ENCODE peak calls at places on chromosomes 2 and 18, in ten cellular contexts. U, T, P, J, I, H, L, Q, F and O are unnamed samples. For H3K27me3 and H3K9me3, the result is how much of the 10 kb centered on the place peaks cover.

GRCh38 chr2:164677271-164677670 is 56.0 kb upstream of the GRB14 start:
- DNase-seq in Q (no peak), F (no peak), H (no peak), L (no peak), I (no peak), P (no peak), J (no peak), U (no peak), T (no peak), O (no peak)

GRCh38 chr2:226575928-226576327 is 223.7 kb downstream of the IRS1 start:
- DNase-seq in Q (no peak), J (no peak), T (no peak), F (no peak), I (no peak), U (no peak), L (no peak), P (no peak), H (no peak), O (no peak)

GRCh38 chr2:71693286-71694270 is 240.2 kb downstream of the DYSF start:
- DNase-seq in I (no peak), L (no peak), H (no peak), U (no peak), Q (no peak), F (no peak), P (no peak), T (no peak), J (no peak), O (no peak)

GRCh38 chr18:23300211-23300887 is 152.7 kb upstream of the RIOK3 start:
- DNase-seq in L (no peak), Q (no peak), J (no peak), U (no peak), I (no peak), P (no peak), T (no peak), H (no peak), F (no peak), O (no peak)

GRCh38 chr2:167292430-167293171 is 404.3 kb downstream of the XIRP2 start:
- DNase-seq in L (peak), U (peak), Q (peak), T (peak), H (peak), J (no peak), F (peak), P (peak), I (peak), O (peak)

GRCh38 chr2:27807476-27807875 is 36.0 kb downstream of the MRPL33 start:
- DNase-seq in T (peak), I (peak), P (no peak), U (peak), F (no peak), J (no peak), H (no peak), Q (no peak), L (peak), O (no peak)

GRCh38 chr2:58204195-58204959 is 36.7 kb downstream of the FANCL start:
- DNase-seq in Q (no peak), H (no peak), T (no peak), P (no peak), U (no peak), F (no peak), L (no peak), J (no peak), I (no peak), O (no peak)

GRCh38 chr2:184685999-184686841 is 87.9 kb downstream of the ZNF804A start:
- DNase-seq in I (no peak), U (no peak), F (no peak), L (no peak), H (no peak), T (no peak), J (no peak), P (no peak), Q (no peak), O (no peak)

GRCh38 chr18:70373062-70373519 is 84.2 kb downstream of the SOCS6 start:
- DNase-seq in T (no peak), I (no peak), F (no peak), Q (no peak), U (peak), J (no peak), H (no peak), L (no peak), P (no peak), O (no peak)

GRCh38 chr2:166539340-166540162 is 45.5 kb upstream of the SCN7A start:
- DNase-seq in F (no peak), U (peak), J (no peak), T (peak), P (no peak), I (peak), Q (no peak), H (peak), L (peak), O (no peak)

GRCh38 chr2:134138115-134138514 is 115.8 kb upstream of the MGAT5 start:
- DNase-seq in F (no peak), L (no peak), J (no peak), H (no peak), U (no peak), I (no peak), T (no peak), Q (no peak), P (no peak), O (no peak)

GRCh38 chr2:233349005-233349998 is 5.0 kb upstream of the DGKD start:
- DNase-seq in F (peak), T (no peak), J (no peak), Q (peak), P (no peak), U (no peak), H (no peak), I (peak), L (peak), O (no peak)

GRCh38 chr2:30280596-30281434 is 49.5 kb downstream of the LBH start:
- DNase-seq in U (no peak), J (no peak), F (no peak), L (no peak), Q (no peak), P (no peak), T (no peak), I (no peak), H (no peak), O (no peak)

GRCh38 chr18:24021505-24021904 is 7.0 kb downstream of the TTC39C start:
- DNase-seq in T (no peak), H (no peak), Q (no peak), L (no peak), U (no peak), F (no peak), I (no peak), P (no peak), J (no peak), O (no peak)

GRCh38 chr2:18284331-18284730 is 276.1 kb downstream of the RDH14 start:
- DNase-seq in U (no peak), P (no peak), T (no peak), F (no peak), Q (no peak), I (no peak), H (no peak), J (no peak), L (no peak), O (no peak)

GRCh38 chr18:32355896-32356295 is 114.8 kb downstream of the GAREM1 start:
- DNase-seq in T (no peak), H (no peak), Q (no peak), J (no peak), P (no peak), F (no peak), I (no peak), U (no peak), L (no peak), O (no peak)

GRCh38 chr18:21080576-21080975 is 31.0 kb downstream of the ROCK1 start:
- DNase-seq in J (no peak), I (no peak), T (no peak), P (no peak), F (no peak), H (no peak), U (no peak), L (no peak), Q (no peak), O (no peak)

GRCh38 chr2:234957533-234958135 is 5.8 kb downstream of the SH3BP4 start:
- DNase-seq in I (no peak), L (no peak), J (no peak), T (no peak), U (no peak), F (no peak), H (no peak), Q (no peak), P (no peak), O (no peak)

GRCh38 chr2:234958311-234958710 is 6.5 kb downstream of the SH3BP4 start:
- DNase-seq in U (no peak), T (no peak), H (no peak), L (no peak), J (no peak), P (no peak), F (no peak), I (no peak), Q (no peak), O (no peak)

GRCh38 chr2:234961784-234962183 is 10.0 kb downstream of the SH3BP4 start:
- DNase-seq in I (no peak), F (no peak), H (no peak), U (no peak), J (no peak), Q (no peak), T (no peak), P (no peak), L (no peak), O (no peak)

GRCh38 chr2:234958746-234959395 is 7.1 kb downstream of the SH3BP4 start:
- DNase-seq in I (peak), H (no peak), T (no peak), Q (no peak), L (no peak), J (no peak), P (no peak), U (no peak), F (no peak), O (no peak)

DNA sequence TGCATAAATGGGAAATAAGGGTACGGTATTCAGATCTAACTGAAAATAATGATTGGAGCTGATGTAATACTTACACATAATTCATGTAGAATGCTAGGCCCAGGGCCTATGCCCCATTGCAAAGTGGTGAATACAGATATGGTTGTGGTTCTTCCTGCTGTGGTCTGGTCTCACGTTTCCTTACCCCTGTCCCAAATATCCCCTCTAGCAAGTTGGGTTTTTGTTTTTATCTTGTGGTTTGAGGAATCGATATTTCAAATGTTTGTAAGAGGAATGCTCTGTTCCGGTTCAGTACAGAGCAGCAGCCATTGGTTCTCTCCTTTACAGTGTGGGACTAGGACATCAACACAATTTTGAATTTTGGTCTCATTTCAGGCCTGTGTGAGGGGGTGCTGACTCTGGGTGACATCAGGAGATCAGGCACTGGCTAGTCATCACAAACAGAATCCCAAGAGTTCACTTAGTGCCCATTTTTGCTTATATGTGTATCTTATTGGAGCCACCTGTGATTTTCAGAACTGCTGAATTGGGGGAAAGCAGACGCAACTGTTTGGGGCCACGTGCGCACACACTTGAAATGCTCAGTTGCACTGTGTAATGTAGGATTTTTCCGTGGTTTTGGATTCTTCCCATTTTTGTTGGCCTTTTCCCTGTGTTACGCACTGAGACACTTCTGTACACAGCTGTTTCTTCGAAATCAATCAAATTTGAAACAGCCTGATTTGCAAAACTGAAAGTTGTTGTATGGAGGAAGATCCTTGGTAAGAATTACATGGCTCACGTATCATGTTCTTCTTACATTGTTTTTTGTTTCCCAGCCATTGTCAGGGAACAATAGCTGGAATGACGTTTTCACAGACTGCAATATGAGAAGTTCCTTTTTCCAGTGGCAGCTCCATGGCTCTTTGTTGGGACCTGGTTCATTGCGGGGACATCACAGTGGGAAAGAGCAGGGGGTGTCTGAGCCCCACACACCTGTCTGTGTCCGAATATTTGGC is 8.6 kb downstream of the SH3BP4 start:
- DNase-seq in U (no peak), J (no peak), F (no peak), Q (no peak), P (no peak), I (peak), T (no peak), L (no peak), H (no peak), O (no peak)
- H3K27ac ChIP-seq in U (peak), J (no peak), F (peak), Q (no peak), P (no peak), I (no peak), T (no peak), L (no peak), H (no peak), O (no peak)

GRCh38 chr2:64361151-64361938 is 92.6 kb upstream of the LGALSL start:
- DNase-seq in P (no peak), I (no peak), L (no peak), F (no peak), H (no peak), T (no peak), J (no peak), U (no peak), Q (no peak), O (no peak)

GRCh38 chr2:64359892-64360657 is 93.9 kb upstream of the LGALSL start:
- DNase-seq in L (peak), H (no peak), T (peak), J (no peak), P (peak), I (peak), U (peak), Q (peak), F (peak), O (peak)

GRCh38 chr2:64363848-64364247 is 90.1 kb upstream of the LGALSL start:
- DNase-seq in P (peak), Q (no peak), H (no peak), I (no peak), J (no peak), U (no peak), L (no peak), T (no peak), F (no peak), O (no peak)

GRCh38 chr2:64363140-64363539 is 90.8 kb upstream of the LGALSL start:
- DNase-seq in T (no peak), U (no peak), P (no peak), H (no peak), L (no peak), F (no peak), Q (no peak), I (no peak), J (no peak), O (no peak)

DNA sequence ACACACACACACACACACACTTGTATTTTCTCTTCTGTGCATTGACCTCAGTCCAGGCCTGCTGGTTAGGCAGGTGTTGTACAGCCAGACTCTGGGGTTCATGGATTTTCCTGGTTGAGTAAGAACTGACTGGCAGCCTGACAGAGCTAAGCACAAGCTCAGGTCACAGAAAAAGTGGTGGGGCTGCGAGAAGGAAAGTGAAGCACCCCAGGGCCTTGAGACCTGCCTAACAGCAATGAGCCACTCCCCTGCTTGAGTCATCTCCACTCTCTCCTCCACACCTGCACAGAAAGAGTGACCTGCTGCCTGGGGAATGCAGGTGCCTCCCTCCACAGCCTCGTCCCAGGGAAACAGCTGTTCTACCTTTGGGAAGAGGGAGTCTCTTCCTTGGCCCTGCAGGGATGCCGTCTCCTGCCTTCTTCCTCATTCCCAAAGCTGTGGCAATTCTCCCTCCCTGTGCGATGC is 91.4 kb upstream of the LGALSL start:
- DNase-seq in P (no peak), Q (no peak), F (no peak), L (no peak), T (no peak), I (peak), U (peak), H (no peak), J (no peak), O (no peak)
- H3K27me3 ChIP-seq in P (under half), Q (half or more), F (half or more), L (under half), T (under half), I (under half), U (under half), H (under half), J (under half), O (under half)

GRCh38 chr2:81937944-81938343 is 1633.4 kb upstream of the LRRTM1 start:
- DNase-seq in P (no peak), H (no peak), U (no peak), T (no peak), J (no peak), F (no peak), L (no peak), I (no peak), Q (no peak), O (no peak)
- H3K9me3 ChIP-seq in P (under half), H (under half), U (under half), T (under half), J (under half), F (under half), L (under half), I (under half), Q (under half), O (under half)

GRCh38 chr2:40218679-40219078 is 233.2 kb downstream of the SLC8A1 start:
- DNase-seq in L (peak), U (peak), F (peak), Q (peak), T (no peak), J (no peak), P (no peak), I (peak), H (no peak), O (no peak)
- H3K27ac ChIP-seq in L (no peak), U (no peak), F (peak), Q (no peak), T (no peak), J (no peak), P (no peak), I (no peak), H (no peak), O (no peak)

GRCh38 chr2:60550151-60550983 is 3.1 kb downstream of the BCL11A start:
- DNase-seq in H (peak), U (no peak), T (peak), Q (peak), L (peak), I (peak), P (no peak), F (peak), J (no peak), O (peak)

GRCh38 chr2:60551241-60552095 is 2.0 kb downstream of the BCL11A start:
- DNase-seq in H (no peak), I (peak), U (no peak), J (no peak), Q (peak), L (peak), F (no peak), P (no peak), T (peak), O (no peak)

GRCh38 chr2:60550984-60551240 is 2.5 kb downstream of the BCL11A start:
- DNase-seq in P (no peak), J (no peak), I (no peak), Q (no peak), F (no peak), U (no peak), H (no peak), T (no peak), L (no peak), O (no peak)

GRCh38 chr2:60548844-60549243 is 4.6 kb downstream of the BCL11A start:
- DNase-seq in F (no peak), J (no peak), I (no peak), U (no peak), Q (no peak), L (no peak), H (no peak), P (no peak), T (no peak), O (no peak)

GRCh38 chr2:60549250-60550150 is 4.0 kb downstream of the BCL11A start:
- DNase-seq in H (no peak), P (no peak), F (peak), I (peak), J (no peak), U (no peak), T (peak), L (peak), Q (peak), O (no peak)
- H3K27me3 ChIP-seq in H (half or more), P (under half), F (half or more), I (under half), J (half or more), U (half or more), T (under half), L (under half), Q (half or more), O (under half)

DNA sequence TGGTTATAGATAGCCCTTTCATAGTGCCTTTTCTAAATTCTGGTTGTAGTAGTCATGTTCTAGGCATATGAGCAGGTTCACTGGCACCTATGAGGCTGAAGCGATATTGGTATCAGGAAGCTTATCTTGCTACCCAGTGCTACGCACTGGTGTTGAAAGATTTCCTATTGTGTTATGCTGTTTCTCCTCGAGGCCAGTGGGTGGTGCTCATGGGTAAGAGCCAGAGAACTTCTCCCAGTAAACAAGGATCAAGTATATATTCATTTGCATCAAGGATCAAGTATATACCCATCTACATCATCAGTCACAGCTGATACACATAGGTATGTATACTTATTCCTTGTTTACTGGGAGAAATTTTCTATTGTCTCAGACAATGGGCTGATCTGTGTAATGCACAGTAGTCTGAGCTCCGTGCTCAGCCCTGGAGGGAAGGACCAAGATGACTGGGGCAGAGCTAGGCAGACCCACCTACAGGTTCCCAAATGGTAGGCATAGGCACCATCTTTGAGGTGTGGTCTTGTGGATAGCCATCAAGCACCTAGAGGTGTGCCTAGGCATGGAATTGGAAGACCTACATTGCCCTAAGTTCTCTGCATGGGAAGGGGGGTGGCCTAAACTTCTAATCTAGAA is 101.2 kb upstream of the GALNT13 start:
- DNase-seq in P (no peak), U (no peak), H (no peak), J (no peak), F (no peak), T (no peak), Q (no peak), L (no peak), I (no peak), O (no peak)
- H3K9me3 ChIP-seq in P (under half), U (under half), H (under half), J (under half), F (half or more), T (under half), Q (under half), L (under half), I (under half), O (under half)

DNA sequence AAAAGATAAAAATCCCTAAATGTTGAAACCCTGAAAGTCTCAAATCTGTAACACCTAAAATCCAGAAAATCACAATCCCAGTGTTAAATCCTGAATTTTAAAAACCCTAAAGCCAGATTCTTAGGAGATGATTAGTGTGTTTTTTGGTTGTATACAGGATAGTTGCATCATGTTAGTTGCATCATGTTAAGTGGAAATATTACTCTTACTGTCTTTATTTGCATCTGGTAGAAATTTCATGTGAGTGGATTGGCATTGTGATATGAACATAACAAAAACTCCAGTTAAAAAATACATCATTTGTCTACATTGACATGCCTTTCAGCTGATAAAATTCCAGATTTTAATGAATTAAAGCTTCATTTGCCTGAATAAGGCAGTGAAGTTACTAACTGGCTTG is 683.1 kb upstream of the ACVR2A start:
- DNase-seq in U (no peak), L (no peak), T (no peak), J (no peak), F (no peak), P (no peak), I (no peak), H (no peak), Q (no peak), O (no peak)
- H3K27ac ChIP-seq in U (no peak), L (no peak), T (no peak), J (no peak), F (no peak), P (no peak), I (no peak), H (no peak), Q (no peak), O (no peak)